ENCODE peak calls at places on chromosomes 1 and 21, in eight cellular contexts. N is PC-3; W is HL-60; F is naive thymus-derived CD4-positive, alpha-beta T cell; A is uterus; T is CD8-positive, alpha-beta T cell; H is pancreas; S is tibial nerve. E is an unnamed sample.

GRCh38 chr1:173954179-173954578 is 37.1 kb upstream of the SERPINC1 start:
- DNase-seq in F (no peak), A (no peak), W (no peak), S (no peak), N (no peak), H (no peak), T (no peak), E (no peak)

GRCh38 chr1:6131561-6131960 is 48.6 kb downstream of the CHD5 start:
- DNase-seq in W (no peak), N (no peak), H (no peak), A (no peak), F (no peak), T (no peak), S (no peak), E (no peak)

GRCh38 chr21:36728371-36729111 is 29.6 kb downstream of the SIM2 start:
- DNase-seq in F (no peak), A (no peak), W (no peak), T (no peak), N (no peak), H (no peak), S (no peak), E (no peak)

GRCh38 chr1:42877380-42877779 is 31.0 kb downstream of the ZNF691 start:
- DNase-seq in A (no peak), N (no peak), S (no peak), H (no peak), T (no peak), W (no peak), F (no peak), E (no peak)

GRCh38 chr1:24080131-24080530 is 31.8 kb downstream of the MYOM3 start:
- DNase-seq in S (no peak), H (peak), A (no peak), T (no peak), W (no peak), N (no peak), F (no peak), E (no peak)

GRCh38 chr1:28122183-28122582 is 33.8 kb upstream of the EYA3 start:
- DNase-seq in N (no peak), F (no peak), T (no peak), A (no peak), W (no peak), H (no peak), S (no peak), E (no peak)

GRCh38 chr1:55428236-55428635 is 213.1 kb upstream of the USP24 start:
- DNase-seq in S (no peak), T (no peak), A (no peak), N (no peak), F (no peak), W (no peak), H (no peak), E (no peak)

GRCh38 chr1:159474926-159475325 is 35.4 kb downstream of the OR10J1 start:
- DNase-seq in F (no peak), S (no peak), A (no peak), N (no peak), W (no peak), T (no peak), H (no peak), E (no peak)

GRCh38 chr1:198669023-198669698 is 30.3 kb downstream of the PTPRC start:
- DNase-seq in F (peak), W (no peak), S (no peak), N (peak), A (no peak), T (no peak), H (no peak), E (peak)

GRCh38 chr1:183622013-183622412 is 13.6 kb downstream of the ARPC5 start:
- DNase-seq in A (no peak), N (no peak), W (no peak), S (no peak), T (no peak), H (no peak), F (no peak), E (no peak)

GRCh38 chr1:92969517-92969916 is 8.3 kb upstream of the DIPK1A start:
- DNase-seq in T (no peak), H (no peak), F (no peak), A (no peak), S (no peak), W (no peak), N (no peak), E (no peak)

GRCh38 chr1:111587509-111588174 is 31.9 kb upstream of the RAP1A start:
- DNase-seq in T (no peak), F (no peak), N (no peak), A (no peak), S (no peak), W (no peak), H (no peak), E (no peak)

GRCh38 chr1:17611991-17612390 is 72.5 kb downstream of the ARHGEF10L start:
- DNase-seq in H (no peak), F (no peak), S (no peak), N (peak), W (no peak), T (no peak), A (no peak), E (no peak)

GRCh38 chr1:7421471-7422075 is 349.5 kb upstream of the VAMP3 start:
- DNase-seq in T (no peak), S (no peak), F (no peak), N (no peak), W (no peak), A (peak), H (no peak), E (no peak)

GRCh38 chr1:235022341-235023196 is 106.1 kb downstream of the TOMM20 start:
- DNase-seq in A (no peak), T (no peak), W (no peak), N (no peak), F (no peak), S (no peak), H (no peak), E (no peak)

GRCh38 chr1:27074175-27074780 is 61.6 kb upstream of the TENT5B start:
- DNase-seq in F (no peak), W (no peak), N (peak), H (no peak), T (no peak), A (no peak), S (no peak), E (no peak)

GRCh38 chr1:19400875-19401854 is 84.2 kb downstream of the CAPZB start:
- DNase-seq in T (no peak), S (no peak), F (no peak), A (no peak), N (no peak), W (no peak), H (no peak), E (no peak)

GRCh38 chr21:35475768-35476167 is 426.7 kb upstream of the RUNX1 start:
- DNase-seq in T (no peak), N (no peak), W (peak), F (peak), H (no peak), A (no peak), S (no peak), E (no peak)

GRCh38 chr1:57204942-57205787 is 218.7 kb downstream of the DAB1 start:
- DNase-seq in N (no peak), S (no peak), H (no peak), A (no peak), T (no peak), F (no peak), W (no peak), E (no peak)

GRCh38 chr1:26283871-26284596 is 4.1 kb downstream of the SH3BGRL3 start:
- DNase-seq in W (no peak), N (no peak), F (no peak), H (no peak), T (no peak), S (no peak), A (no peak), E (no peak)

GRCh38 chr1:27015260-27015659 is 2.6 kb upstream of the TENT5B start:
- DNase-seq in H (no peak), F (no peak), W (peak), S (no peak), N (no peak), A (no peak), T (no peak), E (no peak)

GRCh38 chr21:41170442-41170841 is 2.5 kb downstream of the BACE2 start:
- DNase-seq in T (no peak), S (no peak), N (peak), W (peak), H (peak), F (no peak), A (peak), E (no peak)
- H3K27ac ChIP-seq in T (no peak), S (no peak), N (peak), W (no peak), H (peak), F (no peak), A (peak), E (peak)

GRCh38 chr1:228974296-228974695 is 239.0 kb downstream of the RHOU start:
- DNase-seq in A (no peak), H (no peak), F (no peak), N (no peak), T (no peak), S (no peak), W (no peak), E (no peak)

GRCh38 chr1:228972576-228972975 is 237.3 kb downstream of the RHOU start:
- DNase-seq in T (no peak), S (no peak), F (no peak), H (no peak), W (peak), N (no peak), A (no peak), E (no peak)

GRCh38 chr1:228975238-228975929 is 240.1 kb downstream of the RHOU start:
- DNase-seq in F (no peak), T (no peak), S (no peak), W (no peak), H (no peak), A (no peak), N (no peak), E (no peak)

GRCh38 chr1:228968841-228969606 is 233.7 kb downstream of the RHOU start:
- DNase-seq in T (no peak), A (no peak), N (no peak), S (no peak), H (no peak), W (no peak), F (no peak), E (no peak)

GRCh38 chr1:228969968-228970800 is 234.9 kb downstream of the RHOU start:
- DNase-seq in F (no peak), S (no peak), A (no peak), T (no peak), W (peak), H (no peak), N (no peak), E (no peak)
- H3K27ac ChIP-seq in F (no peak), S (no peak), A (no peak), T (no peak), W (no peak), H (no peak), N (no peak), E (no peak)

GRCh38 chr1:204923626-204924012 is 53.0 kb downstream of the NFASC start:
- DNase-seq in W (no peak), A (no peak), S (no peak), H (no peak), F (no peak), N (no peak), T (no peak), E (no peak)
- H3K27ac ChIP-seq in W (no peak), A (no peak), S (no peak), H (no peak), F (no peak), N (no peak), T (no peak), E (no peak)

DNA sequence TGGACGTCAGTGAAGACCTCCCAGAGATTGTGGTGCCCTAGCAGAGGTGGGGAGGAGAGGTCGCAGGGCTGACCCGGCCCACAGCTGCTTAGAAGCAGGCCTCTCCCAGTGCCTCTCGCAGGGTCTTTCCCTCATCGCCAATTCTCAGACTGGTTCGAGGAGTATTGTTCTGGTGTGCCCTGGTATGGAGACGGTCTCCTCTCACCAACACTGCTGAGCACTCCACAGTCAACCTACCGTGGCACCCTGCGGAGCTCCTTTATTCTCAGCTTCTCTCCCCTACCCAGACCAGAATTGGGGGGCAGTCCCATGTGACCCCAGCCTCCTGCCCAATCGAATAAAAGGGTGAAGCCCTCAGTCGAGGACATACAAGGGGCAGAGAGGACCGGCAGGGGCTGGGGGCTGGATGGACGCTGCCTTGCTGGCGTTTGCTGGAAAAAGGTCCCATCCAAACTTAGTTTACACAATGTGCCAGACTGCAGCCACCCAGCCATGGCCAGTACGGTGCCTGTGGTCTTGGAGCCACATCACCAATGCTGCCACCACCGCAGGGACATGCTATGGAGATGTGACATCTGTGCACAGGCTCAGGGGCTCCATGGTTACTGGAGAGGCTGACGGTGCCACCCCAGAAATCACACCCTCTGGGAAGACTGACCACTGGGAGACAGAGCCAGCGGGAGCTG is 80.8 kb downstream of the STUM start:
- DNase-seq in W (no peak), N (no peak), F (no peak), H (peak), A (peak), S (no peak), T (no peak), E (no peak)
- H3K27ac ChIP-seq in W (no peak), N (no peak), F (no peak), H (no peak), A (no peak), S (no peak), T (no peak), E (no peak)